ENCODE peak calls at places on chromosomes 16 and 17, in four cellular contexts. One of them, this sample, is unnamed.
A peak's percentile ranks its signal among the peaks of the same experiment; 100 is the strongest.

GRCh38 chr17:78817123-78817522 is 23.5 kb downstream of the USP36 start:
- DNase-seq in neural progenitor cell: no peak
- DNase-seq in astrocyte: no peak
- DNase-seq in PC-3: no peak
- DNase-seq in this sample: no peak

GRCh38 chr17:77829871-77830799 is 128.4 kb upstream of the TNRC6C start:
- DNase-seq in neural progenitor cell: peak; percentile 72
- DNase-seq in PC-3: peak; percentile 53
- DNase-seq in astrocyte: peak; percentile 79
- DNase-seq in this sample: peak; percentile 97

GRCh38 chr16:30186782-30187555 is 3.6 kb downstream of the CORO1A start:
- DNase-seq in neural progenitor cell: peak; percentile 74
- DNase-seq in astrocyte: no peak
- DNase-seq in PC-3: peak; percentile 55
- DNase-seq in this sample: peak; percentile 93

GRCh38 chr17:82531431-82531881 is 11.9 kb downstream of the FOXK2 start:
- DNase-seq in neural progenitor cell: no peak
- DNase-seq in PC-3: peak; percentile 83
- DNase-seq in astrocyte: peak; percentile 88
- DNase-seq in this sample: peak; percentile 71

GRCh38 chr17:69336580-69336979 is 9.6 kb upstream of the ABCA5 start:
- DNase-seq in astrocyte: no peak
- DNase-seq in neural progenitor cell: no peak
- DNase-seq in PC-3: peak; percentile 33
- DNase-seq in this sample: no peak

GRCh38 chr16:85137323-85138072 is 25.2 kb upstream of the CIBAR2 start:
- DNase-seq in PC-3: peak; percentile 45
- DNase-seq in neural progenitor cell: peak; percentile 25
- DNase-seq in astrocyte: peak; percentile 68
- DNase-seq in this sample: peak; percentile 99

GRCh38 chr16:16021020-16021419 is 71.6 kb downstream of the ABCC1 start:
- DNase-seq in PC-3: no peak
- DNase-seq in astrocyte: no peak
- DNase-seq in neural progenitor cell: no peak
- DNase-seq in this sample: no peak

GRCh38 chr16:89964201-89964600 is 15.6 kb downstream of the DEF8 start:
- DNase-seq in neural progenitor cell: no peak
- DNase-seq in astrocyte: no peak
- DNase-seq in PC-3: no peak
- DNase-seq in this sample: peak; percentile 79

GRCh38 chr16:89001117-89002027 is 24.4 kb upstream of the CBFA2T3 start:
- DNase-seq in neural progenitor cell: peak; percentile 70
- DNase-seq in astrocyte: no peak
- DNase-seq in PC-3: no peak
- DNase-seq in this sample: peak; percentile 77

GRCh38 chr17:71224824-71225575 is 895.8 kb upstream of the SOX9 start:
- DNase-seq in astrocyte: peak; percentile 47
- DNase-seq in PC-3: peak; percentile 18
- DNase-seq in neural progenitor cell: no peak
- DNase-seq in this sample: no peak

GRCh38 chr16:54460254-54460860 is 173.8 kb upstream of the IRX3 start:
- DNase-seq in PC-3: no peak
- DNase-seq in astrocyte: no peak
- DNase-seq in neural progenitor cell: no peak
- DNase-seq in this sample: no peak

GRCh38 chr17:80023261-80024205 is 12.1 kb downstream of the TBC1D16 start:
- DNase-seq in astrocyte: no peak
- DNase-seq in PC-3: no peak
- DNase-seq in neural progenitor cell: peak; percentile 41
- DNase-seq in this sample: peak; percentile 80

GRCh38 chr17:11081342-11081741 is 159.7 kb upstream of the SHISA6 start:
- DNase-seq in PC-3: no peak
- DNase-seq in astrocyte: no peak
- DNase-seq in neural progenitor cell: no peak
- DNase-seq in this sample: no peak

GRCh38 chr17:34025179-34025551 is 229.9 kb upstream of the CCL2 start:
- DNase-seq in PC-3: no peak
- DNase-seq in astrocyte: no peak
- DNase-seq in neural progenitor cell: no peak
- DNase-seq in this sample: no peak

GRCh38 chr17:69325518-69326301 is 1.2 kb downstream of the ABCA5 start:
- DNase-seq in neural progenitor cell: peak; percentile 74
- DNase-seq in astrocyte: no peak
- DNase-seq in PC-3: peak; percentile 55
- DNase-seq in this sample: peak; percentile 43

GRCh38 chr17:16987001-16987829 is 15.3 kb upstream of the TNFRSF13B start:
- DNase-seq in PC-3: no peak
- DNase-seq in astrocyte: no peak
- DNase-seq in neural progenitor cell: no peak
- DNase-seq in this sample: no peak

DNA sequence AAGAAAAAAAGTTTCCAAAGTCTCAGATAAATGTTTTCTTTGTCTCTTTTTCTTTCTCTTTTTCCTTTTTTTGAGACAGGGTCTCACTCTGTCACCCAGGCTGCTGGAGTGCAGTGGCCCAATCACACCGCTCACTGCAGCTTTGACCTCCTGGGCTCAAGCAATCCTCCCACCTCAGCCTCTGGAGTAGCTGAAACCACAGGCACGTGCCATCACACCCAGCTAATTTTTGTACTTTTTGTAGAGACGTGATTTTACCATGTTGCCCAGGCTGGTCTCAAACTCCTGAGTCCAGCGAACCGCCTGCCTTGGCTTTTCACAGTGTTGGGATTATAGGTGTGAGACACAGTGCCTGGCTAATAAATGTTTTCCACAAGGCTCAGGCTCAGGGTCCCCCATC is 53.3 kb upstream of the KSR1 start:
- DNase-seq in astrocyte: no peak
- DNase-seq in PC-3: no peak
- DNase-seq in neural progenitor cell: no peak
- DNase-seq in this sample: no peak
- H2AFZ ChIP-seq in astrocyte: no peak overlapping the region
- H2AFZ ChIP-seq in PC-3: no peak overlapping the region
- H2AFZ ChIP-seq in neural progenitor cell: no peak overlapping the region
- H2AFZ ChIP-seq in this sample: no peak overlapping the region

DNA sequence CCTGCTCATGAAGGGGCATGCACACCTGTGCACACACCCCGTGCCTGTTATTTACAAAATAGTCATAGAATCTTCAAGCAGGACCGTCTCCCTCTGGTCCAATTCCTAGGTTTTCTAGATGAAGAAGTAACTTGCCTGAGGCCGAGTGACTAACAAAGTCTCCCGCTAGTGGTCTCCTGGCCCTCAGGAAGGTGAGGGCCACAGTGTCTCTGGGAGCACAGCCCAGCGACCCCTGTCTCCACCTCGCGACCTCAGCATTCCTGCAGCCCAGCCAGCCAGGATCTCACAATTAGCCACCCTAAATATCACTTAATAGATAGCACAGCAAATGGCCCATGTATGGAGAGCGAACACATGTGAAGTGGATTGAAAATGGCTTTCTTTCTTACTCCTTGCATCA is 30.5 kb upstream of the CACNG1 start:
- DNase-seq in astrocyte: no peak
- DNase-seq in PC-3: no peak
- DNase-seq in neural progenitor cell: no peak
- DNase-seq in this sample: no peak
- H3K27me3 ChIP-seq in astrocyte: no peaks in the 10 kb centered on the region
- H3K27me3 ChIP-seq in PC-3: peaks cover 16% of the 10 kb centered on the region
- H3K27me3 ChIP-seq in neural progenitor cell: no peaks in the 10 kb centered on the region
- H3K27me3 ChIP-seq in this sample: peaks cover 23% of the 10 kb centered on the region

DNA sequence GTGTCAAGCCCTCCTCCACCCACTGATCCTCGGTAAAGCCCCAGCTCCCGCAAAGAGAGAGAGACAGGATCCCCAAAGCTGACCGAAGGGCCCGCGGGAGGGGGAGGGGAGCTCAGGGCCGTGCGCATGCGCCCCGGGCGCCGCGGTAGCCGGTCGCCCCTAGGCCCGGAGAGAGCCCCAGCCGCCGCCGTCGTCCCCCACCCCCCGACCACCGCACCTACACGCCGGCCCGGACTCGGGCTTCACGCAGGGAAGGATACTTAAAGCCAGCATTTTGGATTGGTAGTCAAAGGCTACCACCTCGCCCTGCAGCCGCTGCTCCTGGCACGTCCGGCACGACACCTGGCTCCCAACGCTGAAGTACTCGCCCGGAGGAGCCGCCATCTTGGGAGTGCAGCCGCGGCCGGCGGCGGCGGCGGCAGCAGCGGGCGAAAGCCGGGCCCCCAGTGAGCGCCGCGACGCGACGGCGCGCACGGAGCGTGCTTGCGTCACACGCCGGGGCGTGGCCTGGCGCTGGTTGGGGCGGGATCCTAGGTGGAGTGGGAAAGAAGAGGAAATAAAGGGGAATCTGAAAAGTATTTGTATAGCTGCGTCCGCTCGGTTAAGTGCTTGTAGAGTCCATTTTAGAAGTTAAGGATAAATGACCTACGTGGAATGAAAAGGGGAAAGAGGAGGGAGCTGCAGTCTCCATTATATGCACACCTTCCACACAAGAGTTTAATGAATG is at the start of gene LSM12:
- DNase-seq in neural progenitor cell: peak; percentile 96
- DNase-seq in PC-3: peak; percentile 98
- DNase-seq in astrocyte: peak; percentile 66
- DNase-seq in this sample: peak; percentile 99
- H3K79me2 ChIP-seq in neural progenitor cell: peaks cover 53% of the 10 kb centered on the region
- H3K79me2 ChIP-seq in PC-3: peaks cover 67% of the 10 kb centered on the region
- H3K79me2 ChIP-seq in astrocyte: peaks cover 58% of the 10 kb centered on the region
- H3K79me2 ChIP-seq in this sample: peaks cover 59% of the 10 kb centered on the region

GRCh38 chr16:17272716-17273115 is 198.0 kb downstream of the XYLT1 start:
- DNase-seq in neural progenitor cell: no peak
- DNase-seq in PC-3: no peak
- DNase-seq in astrocyte: no peak
- DNase-seq in this sample: no peak

GRCh38 chr16:17273142-17273561 is 197.6 kb downstream of the XYLT1 start:
- DNase-seq in astrocyte: peak; percentile 95
- DNase-seq in neural progenitor cell: no peak
- DNase-seq in PC-3: peak; percentile 7
- DNase-seq in this sample: peak; percentile 95

GRCh38 chr16:17275989-17276530 is 194.7 kb downstream of the XYLT1 start:
- DNase-seq in neural progenitor cell: no peak
- DNase-seq in astrocyte: no peak
- DNase-seq in PC-3: no peak
- DNase-seq in this sample: no peak

GRCh38 chr16:17276610-17277009 is 194.2 kb downstream of the XYLT1 start:
- DNase-seq in neural progenitor cell: no peak
- DNase-seq in PC-3: no peak
- DNase-seq in astrocyte: no peak
- DNase-seq in this sample: no peak

GRCh38 chr16:17275076-17275732 is 195.6 kb downstream of the XYLT1 start:
- DNase-seq in neural progenitor cell: no peak
- DNase-seq in astrocyte: peak; percentile 48
- DNase-seq in PC-3: no peak
- DNase-seq in this sample: no peak
- H2AFZ ChIP-seq in neural progenitor cell: no peak overlapping the region
- H2AFZ ChIP-seq in astrocyte: no peak overlapping the region
- H2AFZ ChIP-seq in PC-3: no peak overlapping the region
- H2AFZ ChIP-seq in this sample: no peak overlapping the region

This sample was measured in osteoblast.